ENCODE peak calls at places on chromosome 7, in four cellular contexts. V, P, N and M are unnamed samples.

GRCh38 chr7:21579341-21580072 is 36.7 kb downstream of the DNAH11 start:
- DNase-seq in N (no peak), P (no peak), V (no peak), M (peak; percentile 9)

GRCh38 chr7:88539977-88540376 is 219.5 kb upstream of the ZNF804B start:
- DNase-seq in P (no peak), N (no peak), V (no peak), M (no peak)

GRCh38 chr7:18040196-18040595 is 12.6 kb upstream of the PRPS1L1 start:
- DNase-seq in V (no peak), P (no peak), N (no peak), M (no peak)

GRCh38 chr7:44100458-44101303 is 3.5 kb upstream of the AEBP1 start:
- DNase-seq in N (no peak), V (no peak), P (no peak), M (no peak)

GRCh38 chr7:127654404-127655392 is 2.7 kb downstream of the SND1 start:
- DNase-seq in V (no peak), N (no peak), P (no peak), M (no peak)

GRCh38 chr7:49513939-49514338 is 259.5 kb upstream of the VWC2 start:
- DNase-seq in V (no peak), P (no peak), N (no peak), M (no peak)

GRCh38 chr7:86745019-86745745 is 101.5 kb downstream of the GRM3 start:
- DNase-seq in P (no peak), N (peak; percentile 55), V (no peak), M (peak; percentile 15)

GRCh38 chr7:42986213-42986612 is 54.0 kb downstream of the MRPL32 start:
- DNase-seq in V (no peak), P (no peak), N (no peak), M (no peak)

GRCh38 chr7:28358423-28358868 is 53.9 kb upstream of the CREB5 start:
- DNase-seq in V (peak; percentile 59), N (no peak), P (no peak), M (no peak)

GRCh38 chr7:7565746-7566650 is 686 bp upstream of the MIOS start:
- DNase-seq in N (peak; percentile 48), P (peak; percentile 53), V (peak; percentile 33), M (no peak)

GRCh38 chr7:45026984-45027773 is 27.2 kb downstream of the CCM2 start:
- DNase-seq in P (no peak), V (no peak), N (peak; percentile 54), M (no peak)

GRCh38 chr7:30761214-30762156 is 9.6 kb downstream of the INMT start:
- DNase-seq in P (no peak), N (no peak), V (no peak), M (no peak)

GRCh38 chr7:111405621-111406020 is 156.7 kb downstream of the IMMP2L start:
- DNase-seq in N (no peak), P (no peak), V (no peak), M (no peak)

GRCh38 chr7:73827568-73828106 is 3.2 kb upstream of the CLDN4 start:
- DNase-seq in N (no peak), V (peak; percentile 87), P (peak; percentile 91), M (peak; percentile 71)

GRCh38 chr7:119270644-119271043 is 1002.3 kb upstream of the KCND2 start:
- DNase-seq in N (peak; percentile 43), P (no peak), V (no peak), M (no peak)

GRCh38 chr7:88789480-88790064 is 6.0 kb downstream of the TEX47 start:
- DNase-seq in V (peak; percentile 23), P (no peak), N (no peak), M (no peak)

GRCh38 chr7:156680281-156680680 is 39.7 kb downstream of the RNF32 start:
- DNase-seq in V (no peak), P (no peak), N (no peak), M (no peak)

GRCh38 chr7:106610996-106611886 is 49.7 kb downstream of the CCDC71L start:
- DNase-seq in P (no peak), N (no peak), V (no peak), M (no peak)

GRCh38 chr7:110948280-110948679 is 142.6 kb upstream of the LRRN3 start:
- DNase-seq in P (no peak), N (no peak), V (no peak), M (no peak)

DNA sequence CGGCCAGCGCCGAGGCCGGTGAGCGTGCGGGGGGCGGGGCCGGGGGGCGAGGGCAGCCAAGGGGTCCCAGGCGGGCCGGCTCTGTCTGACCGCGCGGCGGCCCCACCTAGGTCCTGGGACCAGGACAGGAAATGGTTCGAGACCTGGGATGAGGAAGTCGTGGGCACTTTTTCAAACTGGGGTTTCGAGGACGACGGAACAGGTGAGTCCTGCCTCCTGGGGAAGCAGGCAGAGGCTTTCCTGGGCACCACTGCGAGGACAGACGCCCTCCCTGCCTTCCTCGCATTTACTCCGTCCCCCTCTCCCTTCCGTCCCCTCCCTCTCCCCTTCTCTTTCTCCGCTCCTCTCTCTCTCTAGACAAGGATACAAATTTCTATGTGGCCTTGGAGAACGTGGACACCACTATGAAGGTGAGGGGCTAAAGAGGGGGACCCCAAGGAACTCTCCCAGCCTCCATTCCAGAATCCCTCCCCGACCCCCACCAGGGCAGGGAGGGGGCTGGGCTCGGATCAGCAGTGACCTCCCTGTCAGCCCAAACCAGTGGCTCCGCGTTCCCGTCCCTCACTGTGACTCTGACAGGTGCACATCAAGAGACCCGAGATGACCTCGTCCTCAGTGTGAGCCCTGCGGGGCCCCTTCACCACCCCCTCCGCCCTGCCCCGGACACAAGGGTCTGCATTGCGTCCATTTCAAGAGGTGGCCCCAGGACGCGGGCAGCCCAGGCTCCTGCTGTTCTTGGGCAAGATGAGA is 2.6 kb upstream of the MUC12 start:
- DNase-seq in N (peak; percentile 66), V (no peak), P (peak; percentile 70), M (no peak)
- TF ChIP-seq POLR2A in N (no peak), V (no peak), P (no peak), M (no peak)

DNA sequence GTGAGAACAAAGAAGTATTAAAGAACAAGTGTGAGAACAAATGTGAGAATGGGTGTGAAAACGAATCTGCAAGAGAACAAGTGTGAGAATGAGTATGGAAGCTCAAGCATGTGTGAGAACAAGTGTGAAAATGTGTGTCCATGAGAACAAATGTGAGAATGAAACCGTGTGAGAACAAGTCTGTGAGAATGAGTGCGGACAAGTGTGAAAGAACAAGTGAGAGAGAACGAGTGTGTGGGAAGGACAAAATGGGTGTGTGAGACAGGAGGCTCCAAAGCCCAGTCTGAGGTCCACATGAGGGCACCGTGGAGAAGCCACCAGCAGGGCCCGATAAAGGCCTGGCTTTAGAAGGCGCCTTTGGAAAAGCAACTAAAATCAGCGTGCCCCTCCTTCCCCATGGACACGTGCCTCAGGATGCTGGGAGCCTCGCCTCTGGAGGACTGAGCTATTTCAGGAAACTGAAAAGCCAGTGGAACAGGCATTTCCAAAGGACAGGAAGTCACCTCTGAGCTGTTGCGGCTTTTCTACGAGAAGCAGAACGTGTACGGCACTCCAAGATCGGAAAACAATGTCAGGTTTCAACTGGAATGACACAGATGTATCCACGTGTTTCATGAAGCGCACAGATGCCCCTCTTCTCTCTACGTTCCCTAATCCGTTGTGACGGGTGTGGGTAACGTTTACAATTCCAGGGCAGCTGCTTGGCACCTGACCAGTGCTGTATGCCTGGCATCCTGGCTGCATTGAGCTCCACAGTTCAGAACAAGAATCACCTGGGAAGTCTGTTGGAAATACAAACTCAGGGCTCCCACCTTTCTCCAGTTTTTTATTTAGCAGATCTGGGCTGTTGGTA is 46.4 kb downstream of the ESYT2 start:
- DNase-seq in V (no peak), N (no peak), P (no peak), M (peak; percentile 43)
- H3K27ac ChIP-seq in V (peak overlapping the region; percentile 21), N (no peak overlapping the region), P (peak overlapping the region; percentile 67), M (peak overlapping the region; percentile 64)

DNA sequence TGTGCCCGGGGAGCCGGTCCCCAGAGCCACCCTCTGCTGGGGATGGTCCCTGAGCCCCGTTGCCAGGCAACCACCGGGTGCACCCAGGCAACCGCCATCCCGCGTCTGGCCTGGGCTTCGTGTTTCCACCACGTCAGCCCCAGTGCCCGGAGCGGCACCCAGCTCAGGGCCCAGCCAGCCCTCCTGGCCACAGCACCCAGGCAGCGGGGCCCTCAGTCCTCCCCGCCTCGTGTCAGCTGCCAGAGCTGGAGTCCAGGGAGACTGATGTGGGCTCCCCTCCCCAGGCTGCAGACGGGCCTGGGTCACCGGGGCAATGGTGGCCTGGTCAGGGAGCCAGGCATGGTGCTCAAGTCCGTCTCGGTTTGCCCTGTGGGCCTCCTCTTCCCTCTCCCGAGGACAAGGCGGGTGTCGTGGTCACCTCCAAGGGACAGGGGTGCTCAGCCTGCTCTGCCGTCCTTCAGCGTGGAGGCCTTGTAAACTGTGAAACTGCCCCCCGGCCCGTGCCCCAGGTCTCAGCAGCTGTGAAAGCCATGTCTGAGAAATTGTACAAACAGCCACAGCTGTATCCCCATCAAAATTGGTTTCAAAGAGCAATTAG is 72.5 kb downstream of the MICALL2 start:
- DNase-seq in V (no peak), N (no peak), P (no peak), M (no peak)
- H3K27me3 ChIP-seq in V (no peaks in the 10 kb centered on the region), N (no peaks in the 10 kb centered on the region), P (no peaks in the 10 kb centered on the region), M (peaks cover 37% of the 10 kb centered on the region)

DNA sequence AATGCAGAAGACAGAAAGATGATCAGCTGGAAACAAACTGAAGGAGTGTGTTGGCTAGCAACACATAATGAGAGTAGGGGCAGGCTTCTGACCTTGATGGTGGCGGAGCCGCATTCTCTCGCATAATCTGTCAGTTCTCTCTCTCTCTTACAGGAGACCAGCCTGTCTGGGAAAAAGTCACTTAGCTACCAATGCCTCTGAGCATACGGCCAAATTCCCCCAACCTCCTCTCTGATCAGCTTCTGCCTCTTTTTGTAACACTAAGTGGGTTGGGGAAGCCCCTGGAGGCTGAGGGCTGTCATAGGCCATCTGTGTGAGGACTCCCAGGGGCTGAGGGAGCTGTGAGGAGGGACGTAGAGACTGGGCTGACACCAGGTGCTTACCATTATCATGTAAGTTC is 104.6 kb downstream of the HIPK2 start:
- DNase-seq in N (no peak), V (no peak), P (no peak), M (peak; percentile 71)
- TF ChIP-seq POLR2A in N (no peak), V (no peak), P (no peak), M (no peak)

DNA sequence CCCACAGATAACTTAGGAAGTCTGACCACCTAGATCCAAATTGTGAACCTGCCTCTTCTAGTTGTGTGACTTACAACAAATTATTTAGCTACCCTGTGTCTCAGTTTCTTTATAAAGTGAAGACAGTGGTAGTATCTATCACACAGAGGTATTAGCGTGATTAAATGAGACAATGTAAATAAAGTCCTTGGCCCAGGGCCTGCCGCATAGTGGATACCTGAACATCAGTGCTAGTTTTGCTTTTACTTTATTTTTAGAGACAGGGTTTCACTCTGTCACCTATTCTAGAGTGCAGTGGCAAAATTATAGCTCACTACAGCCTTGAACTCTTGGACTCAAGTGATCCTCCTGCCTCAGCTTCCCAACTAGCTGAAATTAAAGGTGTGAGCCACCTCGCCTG is 177.1 kb downstream of the CDK14 start:
- DNase-seq in N (no peak), P (no peak), V (no peak), M (no peak)
- H3K27ac ChIP-seq in N (peak overlapping the region; percentile 45), P (no peak overlapping the region), V (no peak overlapping the region), M (no peak overlapping the region)

GRCh38 chr7:114922151-114922651 is 307 bp downstream of the MDFIC start:
- DNase-seq in N (no peak), P (peak; percentile 67), V (no peak), M (peak; percentile 68)
- H3K27me3 ChIP-seq in N (no peaks in the 10 kb centered on the region), P (no peaks in the 10 kb centered on the region), V (no peaks in the 10 kb centered on the region), M (no peaks in the 10 kb centered on the region)

GRCh38 chr7:155108144-155108901 is 38.2 kb downstream of the HTR5A start:
- DNase-seq in V (no peak), N (no peak), P (no peak), M (no peak)
- TF ChIP-seq POLR2A in V (no peak), N (no peak), P (no peak), M (no peak)